ENCODE peak calls at places on chromosome 22, in nine cellular contexts. One of them, this sample, is unnamed.

GRCh38 chr22:31896472-31896871 is 47.9 kb upstream of the YWHAH start:
- DNase-seq in epithelial cell of esophagus: no peak
- DNase-seq in A549: no peak
- DNase-seq in lower lobe of right lung: no peak
- DNase-seq in GM12864: no peak
- DNase-seq in fibroblast of mammary gland: no peak
- DNase-seq in sigmoid colon: no peak
- DNase-seq in fibroblast of lung: no peak
- DNase-seq in IMR-90: no peak
- DNase-seq in this sample: no peak

GRCh38 chr22:50191041-50191740 is 5.5 kb downstream of the TRABD start:
- DNase-seq in fibroblast of mammary gland: no peak
- DNase-seq in A549: no peak
- DNase-seq in sigmoid colon: no peak
- DNase-seq in lower lobe of right lung: peak; percentile 72
- DNase-seq in fibroblast of lung: no peak
- DNase-seq in GM12864: peak; percentile 88
- DNase-seq in IMR-90: no peak
- DNase-seq in epithelial cell of esophagus: peak; percentile 45
- DNase-seq in this sample: no peak

GRCh38 chr22:41048791-41049717 is 43.3 kb upstream of the EP300 start:
- DNase-seq in fibroblast of lung: peak; percentile 80
- DNase-seq in lower lobe of right lung: peak; percentile 61
- DNase-seq in IMR-90: peak; percentile 80
- DNase-seq in epithelial cell of esophagus: no peak
- DNase-seq in sigmoid colon: peak; percentile 89
- DNase-seq in A549: no peak
- DNase-seq in GM12864: no peak
- DNase-seq in fibroblast of mammary gland: peak; percentile 60
- DNase-seq in this sample: peak; percentile 22

GRCh38 chr22:18035740-18036139 is 11.4 kb upstream of the MICAL3 start:
- DNase-seq in A549: peak; percentile 79
- DNase-seq in epithelial cell of esophagus: peak; percentile 95
- DNase-seq in lower lobe of right lung: peak; percentile 52
- DNase-seq in GM12864: no peak
- DNase-seq in fibroblast of lung: peak; percentile 36
- DNase-seq in fibroblast of mammary gland: no peak
- DNase-seq in IMR-90: peak; percentile 19
- DNase-seq in sigmoid colon: no peak
- DNase-seq in this sample: no peak

GRCh38 chr22:26169312-26170111 is at the start of gene SEZ6L:
- DNase-seq in epithelial cell of esophagus: no peak
- DNase-seq in lower lobe of right lung: peak; percentile 43
- DNase-seq in A549: no peak
- DNase-seq in fibroblast of mammary gland: no peak
- DNase-seq in GM12864: no peak
- DNase-seq in IMR-90: no peak
- DNase-seq in fibroblast of lung: peak; percentile 7
- DNase-seq in sigmoid colon: no peak
- DNase-seq in this sample: peak; percentile 47

GRCh38 chr22:47213571-47214230 is 451.3 kb downstream of the TBC1D22A start:
- DNase-seq in lower lobe of right lung: no peak
- DNase-seq in A549: peak; percentile 17
- DNase-seq in IMR-90: no peak
- DNase-seq in sigmoid colon: peak; percentile 33
- DNase-seq in fibroblast of mammary gland: peak; percentile 5
- DNase-seq in epithelial cell of esophagus: no peak
- DNase-seq in fibroblast of lung: no peak
- DNase-seq in GM12864: no peak
- DNase-seq in this sample: no peak

GRCh38 chr22:21960200-21961126 is 7.8 kb upstream of the PPM1F start:
- DNase-seq in A549: no peak
- DNase-seq in IMR-90: no peak
- DNase-seq in epithelial cell of esophagus: no peak
- DNase-seq in sigmoid colon: no peak
- DNase-seq in lower lobe of right lung: no peak
- DNase-seq in GM12864: no peak
- DNase-seq in fibroblast of mammary gland: no peak
- DNase-seq in fibroblast of lung: no peak
- DNase-seq in this sample: no peak

GRCh38 chr22:37741312-37741795 is 44.5 kb downstream of the TRIOBP start:
- DNase-seq in fibroblast of mammary gland: peak; percentile 99
- DNase-seq in sigmoid colon: peak; percentile 99
- DNase-seq in A549: peak; percentile 75
- DNase-seq in IMR-90: peak; percentile 98
- DNase-seq in GM12864: no peak
- DNase-seq in epithelial cell of esophagus: peak; percentile 96
- DNase-seq in fibroblast of lung: peak; percentile 93
- DNase-seq in lower lobe of right lung: peak; percentile 82
- DNase-seq in this sample: no peak

GRCh38 chr22:21450858-21451331 is 16.3 kb upstream of the TMEM191C start:
- DNase-seq in IMR-90: no peak
- DNase-seq in A549: no peak
- DNase-seq in lower lobe of right lung: peak; percentile 13
- DNase-seq in fibroblast of mammary gland: no peak
- DNase-seq in epithelial cell of esophagus: no peak
- DNase-seq in GM12864: no peak
- DNase-seq in sigmoid colon: peak; percentile 35
- DNase-seq in fibroblast of lung: no peak
- DNase-seq in this sample: peak; percentile 2

GRCh38 chr22:26845016-26845728 is 187.8 kb downstream of the MIAT start:
- DNase-seq in epithelial cell of esophagus: no peak
- DNase-seq in GM12864: no peak
- DNase-seq in A549: no peak
- DNase-seq in lower lobe of right lung: no peak
- DNase-seq in fibroblast of mammary gland: no peak
- DNase-seq in IMR-90: no peak
- DNase-seq in sigmoid colon: no peak
- DNase-seq in fibroblast of lung: peak; percentile 66
- DNase-seq in this sample: no peak

GRCh38 chr22:46055176-46055850 is 78.4 kb upstream of the WNT7B start:
- DNase-seq in fibroblast of lung: peak; percentile 67
- DNase-seq in lower lobe of right lung: peak; percentile 68
- DNase-seq in sigmoid colon: peak; percentile 83
- DNase-seq in fibroblast of mammary gland: peak; percentile 43
- DNase-seq in A549: no peak
- DNase-seq in GM12864: no peak
- DNase-seq in epithelial cell of esophagus: no peak
- DNase-seq in IMR-90: no peak
- DNase-seq in this sample: no peak

GRCh38 chr22:20530368-20531153 is 23.2 kb downstream of the MED15 start:
- DNase-seq in fibroblast of lung: peak; percentile 91
- DNase-seq in GM12864: no peak
- DNase-seq in lower lobe of right lung: peak; percentile 52
- DNase-seq in epithelial cell of esophagus: peak; percentile 97
- DNase-seq in sigmoid colon: no peak
- DNase-seq in fibroblast of mammary gland: peak; percentile 84
- DNase-seq in IMR-90: peak; percentile 83
- DNase-seq in A549: peak; percentile 66
- DNase-seq in this sample: no peak

GRCh38 chr22:39941661-39942060 is 18.5 kb upstream of the TMA7B start:
- DNase-seq in epithelial cell of esophagus: no peak
- DNase-seq in lower lobe of right lung: no peak
- DNase-seq in fibroblast of mammary gland: no peak
- DNase-seq in A549: no peak
- DNase-seq in sigmoid colon: no peak
- DNase-seq in IMR-90: no peak
- DNase-seq in fibroblast of lung: no peak
- DNase-seq in GM12864: no peak
- DNase-seq in this sample: no peak

DNA sequence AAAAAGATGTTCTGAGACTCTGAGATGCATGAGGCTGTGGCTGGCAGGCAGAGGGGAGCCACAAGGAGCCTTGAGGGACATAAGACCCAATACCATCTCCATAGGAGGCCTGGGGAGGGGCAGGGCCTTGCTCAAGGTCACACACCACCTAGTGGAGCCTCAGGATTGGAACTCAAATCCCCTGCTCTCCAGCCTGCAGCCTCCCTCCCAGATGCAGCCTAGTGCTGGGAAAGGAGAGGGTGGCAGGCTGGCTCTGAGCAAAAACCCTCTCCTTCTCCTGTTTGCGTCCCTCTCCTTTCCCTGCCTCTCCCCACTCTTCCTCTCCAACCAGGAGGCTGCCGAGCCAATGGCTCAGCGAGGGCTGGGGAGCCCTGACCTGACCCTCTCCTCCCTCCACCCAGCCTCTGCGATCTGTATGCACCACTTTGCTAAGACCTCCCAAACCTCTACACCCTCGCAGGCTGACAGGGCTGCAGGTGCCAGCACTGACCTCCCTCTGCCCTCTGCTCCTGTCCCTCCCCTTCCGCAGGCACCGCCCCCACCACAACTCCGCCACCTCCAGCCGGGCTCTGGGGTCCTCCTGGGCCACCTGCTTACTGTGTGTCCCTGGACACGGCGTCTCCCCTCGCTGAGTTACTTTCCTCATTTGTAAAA is 14.7 kb downstream of the IGLL1 start:
- DNase-seq in IMR-90: no peak
- DNase-seq in A549: peak; percentile 22
- DNase-seq in lower lobe of right lung: no peak
- DNase-seq in GM12864: no peak
- DNase-seq in sigmoid colon: peak; percentile 51
- DNase-seq in fibroblast of lung: no peak
- DNase-seq in fibroblast of mammary gland: peak; percentile 5
- DNase-seq in epithelial cell of esophagus: no peak
- DNase-seq in this sample: no peak
- TF ChIP-seq CTCF in IMR-90: no peak
- TF ChIP-seq CTCF in A549: no peak
- TF ChIP-seq CTCF in lower lobe of right lung: no peak
- TF ChIP-seq CTCF in GM12864: peak; percentile 11
- TF ChIP-seq CTCF in sigmoid colon: no peak
- TF ChIP-seq CTCF in fibroblast of lung: peak; percentile 6
- TF ChIP-seq CTCF in fibroblast of mammary gland: no peak
- TF ChIP-seq CTCF in epithelial cell of esophagus: no peak
- TF ChIP-seq CTCF in this sample: no peak

GRCh38 chr22:42692239-42693054 is 28.2 kb downstream of the A4GALT start:
- DNase-seq in lower lobe of right lung: no peak
- DNase-seq in sigmoid colon: no peak
- DNase-seq in fibroblast of mammary gland: no peak
- DNase-seq in fibroblast of lung: no peak
- DNase-seq in epithelial cell of esophagus: no peak
- DNase-seq in A549: peak; percentile 38
- DNase-seq in GM12864: no peak
- DNase-seq in IMR-90: no peak
- DNase-seq in this sample: no peak
- TF ChIP-seq CTCF in lower lobe of right lung: no peak
- TF ChIP-seq CTCF in sigmoid colon: no peak
- TF ChIP-seq CTCF in fibroblast of mammary gland: no peak
- TF ChIP-seq CTCF in fibroblast of lung: no peak
- TF ChIP-seq CTCF in epithelial cell of esophagus: no peak
- TF ChIP-seq CTCF in A549: no peak
- TF ChIP-seq CTCF in GM12864: peak; percentile 55
- TF ChIP-seq CTCF in IMR-90: no peak
- TF ChIP-seq CTCF in this sample: no peak

GRCh38 chr22:30015229-30015797 is 65.0 kb upstream of the HORMAD2 start:
- DNase-seq in fibroblast of lung: peak; percentile 27
- DNase-seq in IMR-90: peak; percentile 60
- DNase-seq in GM12864: no peak
- DNase-seq in sigmoid colon: no peak
- DNase-seq in fibroblast of mammary gland: peak; percentile 57
- DNase-seq in lower lobe of right lung: no peak
- DNase-seq in A549: no peak
- DNase-seq in epithelial cell of esophagus: peak; percentile 65
- DNase-seq in this sample: no peak

GRCh38 chr22:30016596-30016995 is 63.7 kb upstream of the HORMAD2 start:
- DNase-seq in epithelial cell of esophagus: no peak
- DNase-seq in GM12864: no peak
- DNase-seq in fibroblast of lung: peak; percentile 51
- DNase-seq in sigmoid colon: no peak
- DNase-seq in IMR-90: peak; percentile 31
- DNase-seq in A549: no peak
- DNase-seq in fibroblast of mammary gland: no peak
- DNase-seq in lower lobe of right lung: no peak
- DNase-seq in this sample: no peak

GRCh38 chr22:30017824-30018223 is 62.4 kb upstream of the HORMAD2 start:
- DNase-seq in epithelial cell of esophagus: no peak
- DNase-seq in sigmoid colon: no peak
- DNase-seq in lower lobe of right lung: no peak
- DNase-seq in IMR-90: no peak
- DNase-seq in fibroblast of mammary gland: no peak
- DNase-seq in GM12864: no peak
- DNase-seq in fibroblast of lung: no peak
- DNase-seq in A549: no peak
- DNase-seq in this sample: no peak

GRCh38 chr22:30015846-30016245 is 64.4 kb upstream of the HORMAD2 start:
- DNase-seq in IMR-90: peak; percentile 95
- DNase-seq in GM12864: no peak
- DNase-seq in epithelial cell of esophagus: peak; percentile 24
- DNase-seq in fibroblast of mammary gland: peak; percentile 83
- DNase-seq in fibroblast of lung: peak; percentile 93
- DNase-seq in sigmoid colon: no peak
- DNase-seq in A549: no peak
- DNase-seq in lower lobe of right lung: no peak
- DNase-seq in this sample: no peak

GRCh38 chr22:30017375-30017774 is 62.9 kb upstream of the HORMAD2 start:
- DNase-seq in GM12864: no peak
- DNase-seq in epithelial cell of esophagus: no peak
- DNase-seq in fibroblast of mammary gland: peak; percentile 72
- DNase-seq in sigmoid colon: no peak
- DNase-seq in lower lobe of right lung: no peak
- DNase-seq in IMR-90: peak; percentile 62
- DNase-seq in fibroblast of lung: peak; percentile 65
- DNase-seq in A549: no peak
- DNase-seq in this sample: no peak
- TF ChIP-seq CTCF in GM12864: no peak
- TF ChIP-seq CTCF in epithelial cell of esophagus: no peak
- TF ChIP-seq CTCF in fibroblast of mammary gland: no peak
- TF ChIP-seq CTCF in sigmoid colon: no peak
- TF ChIP-seq CTCF in lower lobe of right lung: no peak
- TF ChIP-seq CTCF in IMR-90: no peak
- TF ChIP-seq CTCF in fibroblast of lung: no peak
- TF ChIP-seq CTCF in A549: no peak
- TF ChIP-seq CTCF in this sample: no peak

GRCh38 chr22:28774378-28774777 is 1.9 kb downstream of the CCDC117 start:
- DNase-seq in GM12864: no peak
- DNase-seq in sigmoid colon: no peak
- DNase-seq in lower lobe of right lung: no peak
- DNase-seq in epithelial cell of esophagus: no peak
- DNase-seq in fibroblast of mammary gland: no peak
- DNase-seq in A549: no peak
- DNase-seq in fibroblast of lung: no peak
- DNase-seq in IMR-90: no peak
- DNase-seq in this sample: no peak

GRCh38 chr22:28771195-28771791 is 1.2 kb upstream of the CCDC117 start:
- DNase-seq in GM12864: no peak
- DNase-seq in A549: peak; percentile 23
- DNase-seq in sigmoid colon: no peak
- DNase-seq in epithelial cell of esophagus: peak; percentile 86
- DNase-seq in fibroblast of mammary gland: no peak
- DNase-seq in IMR-90: no peak
- DNase-seq in lower lobe of right lung: no peak
- DNase-seq in fibroblast of lung: no peak
- DNase-seq in this sample: no peak

GRCh38 chr22:28769394-28770085 is 3.0 kb upstream of the CCDC117 start:
- DNase-seq in fibroblast of mammary gland: no peak
- DNase-seq in fibroblast of lung: no peak
- DNase-seq in epithelial cell of esophagus: no peak
- DNase-seq in sigmoid colon: no peak
- DNase-seq in GM12864: no peak
- DNase-seq in IMR-90: no peak
- DNase-seq in lower lobe of right lung: peak; percentile 17
- DNase-seq in A549: no peak
- DNase-seq in this sample: no peak

GRCh38 chr22:28773461-28773867 is 969 bp downstream of the CCDC117 start:
- DNase-seq in fibroblast of lung: peak; percentile 47
- DNase-seq in A549: no peak
- DNase-seq in lower lobe of right lung: no peak
- DNase-seq in IMR-90: peak; percentile 69
- DNase-seq in sigmoid colon: no peak
- DNase-seq in fibroblast of mammary gland: peak; percentile 72
- DNase-seq in epithelial cell of esophagus: peak; percentile 18
- DNase-seq in GM12864: peak; percentile 61
- DNase-seq in this sample: no peak

GRCh38 chr22:28772633-28773460 is at the start of gene CCDC117:
- DNase-seq in fibroblast of lung: peak; percentile 95
- DNase-seq in A549: peak; percentile 94
- DNase-seq in fibroblast of mammary gland: peak; percentile 94
- DNase-seq in sigmoid colon: peak; percentile 97
- DNase-seq in lower lobe of right lung: peak; percentile 97
- DNase-seq in IMR-90: peak; percentile 95
- DNase-seq in GM12864: peak; percentile 95
- DNase-seq in epithelial cell of esophagus: peak; percentile 97
- DNase-seq in this sample: peak; percentile 88
- TF ChIP-seq CTCF in fibroblast of lung: no peak
- TF ChIP-seq CTCF in A549: peak; percentile 26
- TF ChIP-seq CTCF in fibroblast of mammary gland: no peak
- TF ChIP-seq CTCF in sigmoid colon: no peak
- TF ChIP-seq CTCF in lower lobe of right lung: no peak
- TF ChIP-seq CTCF in IMR-90: peak; percentile 45
- TF ChIP-seq CTCF in GM12864: peak; percentile 35
- TF ChIP-seq CTCF in epithelial cell of esophagus: no peak
- TF ChIP-seq CTCF in this sample: peak; percentile 32

This sample was measured in endothelial cell.